ENCODE peak calls at places on chromosomes 6 and 20, in eight cellular contexts. Q is AG04449, E is globus pallidus, G is CMK, D is amniotic epithelial cell, W is astrocyte of the cerebellum, O is stromal cell of bone marrow, J is HTR-8/SVneo. T is an unnamed sample.

GRCh38 chr6:36241728-36242127 is 28.1 kb upstream of the PNPLA1 start:
- DNase-seq in J (no peak), E (no peak), O (no peak), W (no peak), Q (no peak), D (peak), G (peak), T (no peak)

GRCh38 chr6:47308223-47308567 is 1.5 kb downstream of the TNFRSF21 start:
- DNase-seq in Q (no peak), J (no peak), G (no peak), O (no peak), E (no peak), D (no peak), W (no peak), T (no peak)

GRCh38 chr6:67300430-67301040 is 1334.5 kb upstream of the ADGRB3 start:
- DNase-seq in J (no peak), D (no peak), E (no peak), G (no peak), Q (no peak), W (no peak), O (no peak), T (no peak)

GRCh38 chr20:6845141-6845540 is 77.7 kb downstream of the BMP2 start:
- DNase-seq in E (no peak), O (no peak), J (no peak), D (no peak), G (no peak), Q (no peak), W (no peak), T (no peak)

GRCh38 chr6:117448732-117449131 is 23.0 kb upstream of the ROS1 start:
- DNase-seq in J (peak), W (peak), O (peak), G (no peak), D (peak), E (no peak), Q (peak), T (peak)

GRCh38 chr6:157135691-157136090 is 187.6 kb downstream of the TMEM242 start:
- DNase-seq in E (no peak), D (peak), J (no peak), O (no peak), Q (no peak), W (no peak), G (no peak), T (no peak)

GRCh38 chr6:30075987-30076311 is 380 bp upstream of the RNF39 start:
- DNase-seq in D (no peak), Q (no peak), G (no peak), O (no peak), E (no peak), W (no peak), J (no peak), T (no peak)

GRCh38 chr6:17835784-17836183 is 129.1 kb upstream of the NUP153 start:
- DNase-seq in E (no peak), Q (no peak), D (no peak), G (no peak), W (no peak), J (no peak), O (no peak), T (no peak)

GRCh38 chr6:41682966-41683459 is 44.7 kb downstream of the MDFI start:
- DNase-seq in J (no peak), E (no peak), G (no peak), O (no peak), D (no peak), Q (no peak), W (no peak), T (no peak)

GRCh38 chr20:49775229-49775693 is 37.4 kb upstream of the SLC9A8 start:
- DNase-seq in O (peak), W (no peak), G (no peak), D (peak), Q (no peak), J (peak), E (no peak), T (no peak)

GRCh38 chr20:50278377-50278683 is 87.7 kb downstream of the CEBPB start:
- DNase-seq in G (no peak), J (no peak), D (no peak), O (no peak), E (no peak), Q (no peak), W (no peak), T (no peak)

GRCh38 chr6:25404094-25404493 is 124.9 kb downstream of the CARMIL1 start:
- DNase-seq in E (peak), D (no peak), Q (no peak), W (no peak), O (no peak), G (no peak), J (no peak), T (no peak)

GRCh38 chr20:36035720-36036119 is 67.3 kb downstream of the CNBD2 start:
- DNase-seq in G (no peak), E (no peak), Q (no peak), W (no peak), O (peak), J (no peak), D (peak), T (no peak)

GRCh38 chr6:134574491-134574890 is 256.6 kb upstream of the SGK1 start:
- DNase-seq in Q (no peak), E (no peak), G (no peak), W (no peak), D (no peak), O (no peak), J (no peak), T (no peak)

GRCh38 chr20:1491281-1491840 is at the start of gene SIRPB2:
- DNase-seq in W (no peak), J (no peak), O (no peak), Q (no peak), G (no peak), E (peak), D (no peak), T (no peak)

GRCh38 chr6:35786810-35787209 is 6.0 kb downstream of the CLPSL1 start:
- DNase-seq in W (no peak), J (no peak), G (no peak), D (no peak), O (no peak), Q (no peak), E (no peak), T (no peak)

GRCh38 chr6:109073344-109074235 is 21.1 kb downstream of the SESN1 start:
- DNase-seq in G (peak), Q (no peak), W (peak), J (peak), O (peak), D (peak), E (peak), T (no peak)

GRCh38 chr20:56786503-56786902 is 157.4 kb downstream of the TFAP2C start:
- DNase-seq in G (no peak), J (no peak), Q (no peak), D (no peak), W (no peak), E (no peak), O (no peak), T (no peak)

GRCh38 chr6:130587778-130588520 is 222.1 kb downstream of the TMEM200A start:
- DNase-seq in D (peak), Q (peak), O (peak), G (no peak), E (no peak), W (peak), J (peak), T (peak)

GRCh38 chr6:73076211-73076610 is 149.1 kb downstream of the KHDC1L start:
- DNase-seq in J (no peak), Q (no peak), W (no peak), E (no peak), D (no peak), O (no peak), G (no peak), T (no peak)

GRCh38 chr6:169583867-169584541 is 117.8 kb downstream of the WDR27 start:
- DNase-seq in E (no peak), W (no peak), J (no peak), G (no peak), Q (no peak), D (no peak), O (no peak), T (no peak)

GRCh38 chr6:28880894-28881780 is 42.6 kb downstream of the TRIM27 start:
- DNase-seq in O (peak), G (no peak), E (peak), D (peak), Q (no peak), J (no peak), W (no peak), T (no peak)

GRCh38 chr6:19995575-19996257 is 158.5 kb downstream of the ID4 start:
- DNase-seq in D (no peak), G (no peak), W (no peak), Q (no peak), J (no peak), E (no peak), O (no peak), T (no peak)

T was measured in GM04503.